ENCODE peak calls at places on chromosomes 1 and 21, in eight cellular contexts. X is uterus, M is SJCRH30, I is tibial artery, Y is AG10803, T is AG04449, J is astrocyte of the spinal cord, R is H7. G is an unnamed sample.

GRCh38 chr1:151989131-151989868 is 4.4 kb downstream of the S100A10 start:
- DNase-seq in X (peak; percentile 51), R (no peak), T (no peak), Y (peak; percentile 92), I (peak; percentile 85), J (peak; percentile 88), M (no peak), G (peak; percentile 99)

GRCh38 chr1:6495540-6496359 is 4.3 kb upstream of the PLEKHG5 start:
- DNase-seq in I (no peak), J (no peak), X (no peak), Y (no peak), M (no peak), R (peak; percentile 83), T (no peak), G (no peak)

GRCh38 chr1:41312991-41313645 is 48.1 kb upstream of the FOXO6 start:
- DNase-seq in I (no peak), X (no peak), T (no peak), J (no peak), R (no peak), Y (peak; percentile 18), M (no peak), G (no peak)

GRCh38 chr21:30502041-30502440 is at the start of gene KRTAP19-5:
- DNase-seq in T (no peak), J (no peak), Y (no peak), X (no peak), I (no peak), M (no peak), R (no peak), G (no peak)

GRCh38 chr1:236114076-236114747 is 28.1 kb upstream of the GPR137B start:
- DNase-seq in M (no peak), X (no peak), Y (no peak), I (no peak), J (no peak), R (no peak), T (no peak), G (no peak)

GRCh38 chr1:167950569-167950968 is 13.7 kb upstream of the MPC2 start:
- DNase-seq in I (no peak), Y (no peak), M (no peak), X (no peak), R (no peak), T (no peak), J (no peak), G (no peak)

GRCh38 chr1:166924829-166925541 is 48.9 kb upstream of the TADA1 start:
- DNase-seq in T (no peak), Y (no peak), X (no peak), J (peak; percentile 22), I (no peak), R (no peak), M (no peak), G (no peak)

GRCh38 chr1:247268390-247269045 is 12.6 kb downstream of the VN1R5 start:
- DNase-seq in T (no peak), X (no peak), Y (peak; percentile 5), J (no peak), R (no peak), I (no peak), M (no peak), G (no peak)

GRCh38 chr21:17925900-17926299 is 106.7 kb upstream of the C21orf91 start:
- DNase-seq in M (no peak), X (no peak), J (peak; percentile 51), I (no peak), R (no peak), T (no peak), Y (peak; percentile 33), G (no peak)

GRCh38 chr1:182332256-182332655 is 59.3 kb downstream of the GLUL start:
- DNase-seq in T (no peak), Y (no peak), J (no peak), X (no peak), R (peak; percentile 46), M (no peak), I (no peak), G (no peak)

GRCh38 chr1:101264699-101265098 is 27.9 kb downstream of the S1PR1 start:
- DNase-seq in X (peak; percentile 23), J (no peak), I (peak; percentile 30), R (no peak), T (no peak), Y (no peak), M (no peak), G (no peak)

GRCh38 chr1:96096138-96097011 is 625.2 kb upstream of the PTBP2 start:
- DNase-seq in I (no peak), T (no peak), M (no peak), J (no peak), X (no peak), Y (no peak), R (no peak), G (no peak)

GRCh38 chr21:46191257-46191685 is 7.0 kb upstream of the SPATC1L start:
- DNase-seq in M (no peak), J (peak; percentile 74), X (peak; percentile 25), T (peak; percentile 26), Y (peak; percentile 81), I (peak; percentile 69), R (peak; percentile 27), G (peak; percentile 87)

GRCh38 chr1:200346744-200347143 is 63.1 kb downstream of the ZNF281 start:
- DNase-seq in R (no peak), X (no peak), M (no peak), J (no peak), T (peak; percentile 69), Y (peak; percentile 86), I (no peak), G (peak; percentile 28)

GRCh38 chr1:111656093-111657017 is 36.8 kb downstream of the RAP1A start:
- DNase-seq in Y (peak; percentile 58), R (peak; percentile 46), M (peak; percentile 17), J (peak; percentile 59), T (no peak), X (peak; percentile 50), I (peak; percentile 48), G (peak; percentile 8)

GRCh38 chr1:156689960-156690672 is 12.9 kb upstream of the NES start:
- DNase-seq in T (no peak), X (no peak), M (peak; percentile 28), I (no peak), Y (peak; percentile 33), R (peak; percentile 64), J (no peak), G (no peak)
- H3K4me3 ChIP-seq in T (no peak overlapping the region), X (no peak overlapping the region), M (no peak overlapping the region), I (no peak overlapping the region), Y (peak overlapping the region; percentile 20), R (peak overlapping the region; percentile 19), J (peak overlapping the region; percentile 10), G (no peak overlapping the region)

DNA sequence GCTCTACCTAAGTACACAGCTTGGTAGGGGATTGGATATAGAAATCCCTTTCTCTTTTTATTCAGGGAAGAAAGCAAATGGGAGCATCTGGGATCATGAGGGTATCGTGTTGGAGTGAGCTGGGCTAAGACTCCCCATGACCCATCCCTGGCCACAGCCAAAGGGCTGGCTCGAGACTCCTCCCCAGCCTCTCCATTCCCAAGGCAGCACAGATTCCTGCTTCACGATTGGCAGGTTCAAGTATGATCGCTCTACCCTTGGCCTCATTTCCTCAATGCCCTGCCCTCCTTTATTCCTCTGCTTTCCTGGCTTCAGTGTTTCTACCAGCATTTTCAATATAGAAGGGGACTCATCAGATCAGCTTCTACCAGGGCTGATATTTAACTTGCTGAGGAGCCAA is 89.7 kb downstream of the ATP1A1 start:
- DNase-seq in M (no peak), T (no peak), Y (no peak), I (no peak), R (no peak), J (no peak), X (no peak), G (no peak)
- H3K4me3 ChIP-seq in M (no peak overlapping the region), T (no peak overlapping the region), Y (no peak overlapping the region), I (no peak overlapping the region), R (no peak overlapping the region), J (no peak overlapping the region), X (no peak overlapping the region), G (no peak overlapping the region)

GRCh38 chr1:10677508-10678364 is 118.7 kb downstream of the CASZ1 start:
- DNase-seq in I (no peak), R (peak; percentile 69), M (no peak), Y (no peak), J (no peak), X (peak; percentile 75), T (no peak), G (no peak)
- H3K4me3 ChIP-seq in I (no peak overlapping the region), R (no peak overlapping the region), M (peak overlapping the region; percentile 36), Y (no peak overlapping the region), J (no peak overlapping the region), X (no peak overlapping the region), T (no peak overlapping the region), G (no peak overlapping the region)

DNA sequence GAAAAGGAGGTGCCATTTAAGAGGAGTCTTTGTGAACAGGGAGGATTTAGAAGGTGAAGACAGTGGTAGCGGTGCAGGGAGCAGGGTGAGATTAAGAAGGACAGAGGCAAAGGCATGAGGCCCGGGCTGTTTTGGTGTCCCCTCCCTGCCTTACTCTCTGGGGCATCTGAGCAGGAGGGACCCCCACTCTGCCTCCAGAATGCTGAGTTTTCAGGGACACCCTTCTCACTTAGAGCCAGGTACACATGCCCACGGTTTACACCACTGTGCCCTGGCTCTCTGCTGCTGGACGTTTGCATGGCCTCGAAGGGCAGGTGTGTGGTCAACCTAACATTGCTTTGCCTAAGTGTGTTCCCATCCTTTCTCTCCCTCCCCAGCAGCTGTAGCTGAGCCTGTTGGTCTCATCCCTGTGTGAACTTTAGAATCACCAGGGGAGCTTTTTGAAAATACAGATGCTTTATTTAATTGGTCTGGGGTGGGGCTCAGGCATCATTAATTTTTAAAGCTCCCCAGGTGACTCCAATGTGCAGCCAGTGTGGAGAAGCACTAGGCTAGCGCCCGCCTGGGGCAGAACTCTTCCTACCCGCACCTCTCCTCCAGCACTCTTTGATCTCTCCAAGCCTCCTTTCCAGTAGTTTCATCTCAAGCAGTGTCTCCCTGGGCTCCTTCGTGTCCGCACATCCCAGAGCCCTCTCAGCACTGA is 20.6 kb upstream of the PARP1 start:
- DNase-seq in T (no peak), I (no peak), X (no peak), J (no peak), Y (no peak), R (no peak), M (no peak), G (no peak)
- H3K4me3 ChIP-seq in T (no peak overlapping the region), I (no peak overlapping the region), X (no peak overlapping the region), J (no peak overlapping the region), Y (no peak overlapping the region), R (no peak overlapping the region), M (no peak overlapping the region), G (no peak overlapping the region)

DNA sequence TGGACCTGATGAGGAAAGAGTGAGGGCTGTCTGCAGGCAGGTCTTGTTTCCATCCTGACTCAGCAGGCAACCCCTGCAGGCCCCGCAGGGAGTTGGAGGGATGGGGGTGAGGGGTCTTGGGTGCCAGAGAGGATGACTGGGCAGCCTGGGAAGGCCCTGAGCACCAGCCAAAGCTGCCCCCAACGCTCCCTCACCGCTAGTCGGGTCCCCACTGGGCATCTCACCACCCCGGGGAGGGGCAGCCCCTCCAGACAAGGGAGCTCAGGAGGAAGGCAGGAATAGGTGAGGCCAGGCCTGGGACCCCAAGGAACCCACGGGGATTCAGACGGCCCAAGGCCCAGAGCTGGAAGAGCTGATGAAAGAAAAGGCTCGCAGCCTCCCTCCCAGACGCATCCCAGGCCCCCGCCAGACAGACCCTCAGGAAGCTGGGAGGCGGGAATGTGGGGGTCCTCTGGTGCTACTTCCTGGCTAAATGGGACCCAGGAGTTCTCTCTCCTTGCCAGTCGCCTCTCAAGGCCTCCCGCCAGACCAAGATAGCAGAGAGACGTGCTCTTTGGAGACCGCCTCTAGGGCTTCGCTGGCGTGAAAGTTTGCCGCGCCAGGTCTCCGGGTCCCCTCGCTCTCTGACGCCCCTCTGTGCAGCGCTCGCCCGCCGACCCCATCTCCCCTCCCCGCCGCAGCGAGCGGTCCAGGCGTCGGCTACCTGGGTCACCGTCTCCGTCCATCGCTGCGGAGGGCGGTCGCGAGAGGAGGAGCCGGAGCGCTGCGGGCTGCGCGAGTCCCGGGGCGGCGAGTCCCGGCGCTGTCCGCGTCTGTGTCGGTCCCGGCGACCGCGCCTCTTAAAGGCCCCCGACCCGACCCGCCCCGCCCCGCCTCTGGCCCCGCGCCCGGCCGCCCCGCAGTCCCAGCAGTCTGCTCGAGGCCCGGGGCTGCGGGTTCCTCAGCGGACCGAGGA is at the start of gene FBXO2:
- DNase-seq in R (peak; percentile 94), M (no peak), Y (no peak), T (no peak), J (no peak), I (no peak), X (no peak), G (no peak)
- H3K4me3 ChIP-seq in R (peak within 1 kb of the TSS; percentile 81), M (no peak within 1 kb of the TSS), Y (peak within 1 kb of the TSS; percentile 67), T (peak within 1 kb of the TSS; percentile 64), J (peak within 1 kb of the TSS; percentile 59), I (peak within 1 kb of the TSS; percentile 61), X (peak within 1 kb of the TSS; percentile 50), G (peak within 1 kb of the TSS; percentile 48)